ENCODE peak calls at places on chromosomes 5 and 9, in nine cellular contexts. D is fibroblast of pulmonary artery, Z is glutamatergic neuron, O is PC-9, F is WTC11, C is foreskin fibroblast, S is lower leg skin, Q is right atrium auricular region, V is tibial nerve. R is an unnamed sample.

GRCh38 chr5:13985736-13986418 is 41.4 kb upstream of the DNAH5 start:
- DNase-seq in D (peak; percentile 90), Z (no peak), O (peak; percentile 88), F (no peak), C (peak; percentile 91), S (no peak), Q (peak; percentile 54), V (no peak), R (peak; percentile 61)

GRCh38 chr5:5419291-5420210 is 2.9 kb upstream of the ICE1 start:
- DNase-seq in D (peak; percentile 80), Z (no peak), O (peak; percentile 67), F (peak; percentile 19), C (peak; percentile 90), S (no peak), Q (no peak), V (no peak), R (no peak)

GRCh38 chr5:58543723-58544122 is 39.2 kb upstream of the RAB3C start:
- DNase-seq in D (no peak), Z (no peak), O (no peak), F (no peak), C (no peak), S (no peak), Q (no peak), V (no peak), R (no peak)

GRCh38 chr5:35138232-35138631 is 90.5 kb upstream of the AGXT2 start:
- DNase-seq in D (peak; percentile 31), Z (no peak), O (no peak), F (no peak), C (peak; percentile 76), S (no peak), Q (no peak), V (no peak), R (no peak)

GRCh38 chr5:106860398-106861044 is 810.2 kb downstream of the EFNA5 start:
- DNase-seq in D (no peak), Z (no peak), O (no peak), F (no peak), C (no peak), S (no peak), Q (no peak), V (no peak), R (no peak)

GRCh38 chr9:125343518-125344284 is 82.1 kb downstream of the GAPVD1 start:
- DNase-seq in D (peak; percentile 63), Z (no peak), O (peak; percentile 64), F (peak; percentile 25), C (peak; percentile 69), S (no peak), Q (no peak), V (no peak), R (peak; percentile 5)

GRCh38 chr5:6568383-6568782 is 64.5 kb downstream of the NSUN2 start:
- DNase-seq in D (no peak), Z (peak; percentile 51), O (no peak), F (no peak), C (no peak), S (peak; percentile 2), Q (peak; percentile 56), V (no peak), R (no peak)

GRCh38 chr5:66848749-66849641 is 252.8 kb downstream of the MAST4 start:
- DNase-seq in D (peak; percentile 71), Z (no peak), O (no peak), F (no peak), C (peak; percentile 72), S (no peak), Q (no peak), V (no peak), R (no peak)

GRCh38 chr5:179422213-179422839 is 77.1 kb upstream of the ADAMTS2 start:
- DNase-seq in D (no peak), Z (no peak), O (no peak), F (no peak), C (no peak), S (no peak), Q (no peak), V (no peak), R (no peak)

GRCh38 chr5:177336112-177336511 is 15.4 kb downstream of the LMAN2 start:
- DNase-seq in D (peak; percentile 15), Z (no peak), O (no peak), F (no peak), C (peak; percentile 17), S (no peak), Q (no peak), V (no peak), R (no peak)

GRCh38 chr5:1523480-1523792 is 324 bp downstream of the LPCAT1 start:
- DNase-seq in D (no peak), Z (no peak), O (no peak), F (peak; percentile 17), C (no peak), S (no peak), Q (no peak), V (no peak), R (no peak)

GRCh38 chr5:111699324-111699723 is 57.7 kb downstream of the NREP start:
- DNase-seq in D (no peak), Z (no peak), O (no peak), F (no peak), C (no peak), S (no peak), Q (no peak), V (no peak), R (no peak)

GRCh38 chr5:36712719-36713118 is 106.3 kb downstream of the SLC1A3 start:
- DNase-seq in D (no peak), Z (no peak), O (no peak), F (no peak), C (no peak), S (no peak), Q (no peak), V (no peak), R (no peak)

GRCh38 chr5:170338933-170339779 is 41.6 kb upstream of the LCP2 start:
- DNase-seq in D (no peak), Z (no peak), O (no peak), F (peak; percentile 64), C (no peak), S (no peak), Q (no peak), V (no peak), R (no peak)

GRCh38 chr5:132674671-132675506 is 1.1 kb downstream of the IL4 start:
- DNase-seq in D (peak; percentile 96), Z (no peak), O (peak; percentile 81), F (no peak), C (peak; percentile 91), S (no peak), Q (peak; percentile 54), V (no peak), R (peak; percentile 81)

GRCh38 chr9:113620377-113621161 is 157.0 kb downstream of the RGS3 start:
- DNase-seq in D (peak; percentile 94), Z (peak; percentile 60), O (peak; percentile 79), F (no peak), C (peak; percentile 90), S (peak; percentile 52), Q (peak; percentile 84), V (peak; percentile 44), R (peak; percentile 77)

GRCh38 chr5:172837640-172838039 is 3.6 kb downstream of the ERGIC1 start:
- DNase-seq in D (no peak), Z (no peak), O (no peak), F (no peak), C (no peak), S (no peak), Q (no peak), V (no peak), R (no peak)

GRCh38 chr5:123450114-123450513 is 26.9 kb upstream of the CEP120 start:
- DNase-seq in D (no peak), Z (no peak), O (no peak), F (no peak), C (no peak), S (no peak), Q (no peak), V (no peak), R (no peak)

GRCh38 chr5:148120317-148120716 is 48.0 kb upstream of the SPINK14 start:
- DNase-seq in D (no peak), Z (no peak), O (no peak), F (no peak), C (no peak), S (no peak), Q (no peak), V (no peak), R (no peak)

DNA sequence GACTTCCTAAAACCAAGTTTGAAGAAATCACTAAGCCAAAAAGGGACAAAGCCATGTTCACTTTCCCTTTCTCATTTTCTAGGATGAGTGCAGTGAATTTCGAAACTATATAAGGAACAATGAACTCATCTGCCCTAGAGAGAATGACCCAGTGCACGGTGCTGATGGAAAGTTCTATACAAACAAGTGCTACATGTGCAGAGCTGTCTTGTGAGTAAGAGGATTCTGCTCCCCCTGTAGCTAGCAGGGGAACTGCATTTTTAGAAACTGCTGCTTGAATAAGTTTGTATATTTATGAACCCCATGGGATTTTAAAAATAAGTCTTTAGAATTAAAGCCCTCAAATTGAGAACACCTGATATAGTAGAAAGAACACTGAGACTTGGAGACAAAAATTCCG is 42.7 kb upstream of the SPINK14 start:
- DNase-seq in D (peak; percentile 15), Z (no peak), O (no peak), F (no peak), C (no peak), S (no peak), Q (no peak), V (no peak), R (no peak)
- TF ChIP-seq CTCF in D (peak; percentile 17), Z (no peak), O (no peak), F (no peak), C (no peak), S (no peak), Q (no peak), V (no peak), R (no peak)

DNA sequence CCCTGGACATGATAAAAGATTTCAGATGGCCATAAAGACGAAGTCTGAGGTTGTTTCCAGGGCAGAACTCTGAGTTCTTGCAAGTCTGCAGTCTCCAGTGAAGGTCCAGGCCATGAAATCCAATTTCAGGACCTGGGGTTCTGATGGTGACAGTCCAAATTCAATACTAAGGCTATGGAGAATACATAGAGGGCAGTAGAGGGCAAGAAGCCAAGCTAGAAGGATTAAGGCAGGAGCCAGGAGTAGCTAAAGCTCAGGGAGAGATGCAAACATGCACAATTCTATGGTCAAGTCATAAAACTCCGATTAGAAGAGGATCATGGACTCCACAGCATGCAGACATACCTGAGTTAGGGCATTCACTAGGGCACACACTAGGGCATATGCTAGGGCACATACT is 11.4 kb downstream of the SLIT3 start:
- DNase-seq in D (no peak), Z (no peak), O (no peak), F (no peak), C (no peak), S (no peak), Q (no peak), V (no peak), R (no peak)
- TF ChIP-seq CTCF in D (no peak), Z (no peak), O (peak; percentile 35), F (no peak), C (no peak), S (no peak), Q (no peak), V (no peak), R (no peak)

GRCh38 chr5:175823731-175824525 is 47.5 kb upstream of the CPLX2 start:
- DNase-seq in D (no peak), Z (peak; percentile 83), O (no peak), F (peak; percentile 34), C (no peak), S (no peak), Q (no peak), V (no peak), R (no peak)
- TF ChIP-seq CTCF in D (no peak), Z (no peak), O (no peak), F (no peak), C (no peak), S (no peak), Q (no peak), V (no peak), R (no peak)

DNA sequence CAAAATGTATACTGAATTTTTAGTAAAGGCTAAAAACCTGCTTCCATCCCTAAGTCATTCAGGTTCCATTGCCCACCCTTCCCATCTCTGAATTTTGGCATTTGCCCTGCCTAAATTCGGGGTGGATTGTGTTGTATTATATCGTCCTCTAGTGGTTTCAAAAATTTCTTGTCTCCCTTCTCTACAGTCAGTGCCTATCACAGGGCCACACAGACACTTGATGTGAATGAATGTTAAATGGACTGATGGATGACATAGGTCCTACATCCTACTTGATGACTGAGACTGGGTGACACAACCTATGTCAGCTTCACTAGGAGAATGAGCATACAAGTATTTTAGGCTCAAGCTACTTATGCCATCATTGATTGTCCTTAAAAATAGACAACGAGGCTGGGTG is 45.6 kb upstream of the SLC30A5 start:
- DNase-seq in D (no peak), Z (no peak), O (no peak), F (no peak), C (no peak), S (no peak), Q (no peak), V (no peak), R (no peak)
- TF ChIP-seq CTCF in D (peak; percentile 29), Z (no peak), O (peak; percentile 35), F (no peak), C (peak; percentile 27), S (no peak), Q (peak; percentile 45), V (peak; percentile 23), R (peak; percentile 22)

R was measured in AG09319.